ENCODE peak calls at places on chromosomes 7 and 10, in eight cellular contexts. H is HCEC 1CT; Z is ELF-1; U is GM04503; M is K562; A is stimulated activated CD8-positive, alpha-beta memory T cell treated with anti-CD3 and anti-CD28 coated beads, Interleukin-12 subunit alpha, Interleukin-12 subunit beta, amount 100 ng/mL, for 1 hour; I is RCC 7860; W is Calu3. P is an unnamed sample.

GRCh38 chr7:55189447-55189760 is 170.6 kb downstream of the EGFR start:
- DNase-seq in H (no peak), Z (no peak), U (no peak), M (no peak), A (no peak), I (no peak), W (no peak), P (peak; percentile 41)

GRCh38 chr10:99993994-99994689 is 15.6 kb downstream of the DNMBP start:
- DNase-seq in H (peak; percentile 92), Z (peak; percentile 16), U (peak; percentile 52), M (peak; percentile 63), A (peak; percentile 30), I (no peak), W (no peak), P (peak; percentile 28)

GRCh38 chr10:102408728-102409603 is 9.6 kb downstream of the PSD start:
- DNase-seq in H (no peak), Z (no peak), U (no peak), M (peak; percentile 84), A (peak; percentile 49), I (no peak), W (no peak), P (peak; percentile 64)

GRCh38 chr7:27686315-27686714 is 23.6 kb upstream of the HIBADH start:
- DNase-seq in H (peak; percentile 58), Z (no peak), U (no peak), M (no peak), A (no peak), I (no peak), W (no peak), P (no peak)

GRCh38 chr10:30059209-30060107 is at the start of gene JCAD:
- DNase-seq in H (peak; percentile 42), Z (no peak), U (no peak), M (peak; percentile 80), A (peak; percentile 3), I (peak; percentile 32), W (peak; percentile 78), P (peak; percentile 73)

GRCh38 chr10:6033954-6034353 is 28.2 kb downstream of the IL2RA start:
- DNase-seq in H (peak; percentile 16), Z (no peak), U (peak; percentile 57), M (no peak), A (no peak), I (no peak), W (no peak), P (no peak)

GRCh38 chr10:75932921-75933320 is 501.5 kb downstream of the LRMDA start:
- DNase-seq in H (no peak), Z (no peak), U (no peak), M (no peak), A (no peak), I (no peak), W (no peak), P (no peak)

GRCh38 chr7:133134810-133135209 is 52.9 kb upstream of the CHCHD3 start:
- DNase-seq in H (no peak), Z (no peak), U (no peak), M (no peak), A (no peak), I (no peak), W (no peak), P (no peak)

GRCh38 chr10:124866812-124867211 is 65.2 kb downstream of the ABRAXAS2 start:
- DNase-seq in H (no peak), Z (peak; percentile 20), U (no peak), M (no peak), A (no peak), I (no peak), W (no peak), P (no peak)

GRCh38 chr7:78563186-78563585 is 764.6 kb downstream of the PHTF2 start:
- DNase-seq in H (no peak), Z (no peak), U (no peak), M (no peak), A (no peak), I (no peak), W (no peak), P (peak; percentile 55)

GRCh38 chr7:139681463-139681755 is 96.4 kb downstream of the HIPK2 start:
- DNase-seq in H (no peak), Z (no peak), U (no peak), M (peak; percentile 44), A (no peak), I (peak; percentile 43), W (no peak), P (no peak)

P was measured in GM23338.